ENCODE peak calls at places on chromosomes 6 and 20, in eight cellular contexts. M is CD8-positive, alpha-beta memory T cell; S is endodermal cell; J is tibial artery; N is GM23248; B is CD8-positive, alpha-beta T cell; D is SK-N-MC; T is astrocyte. G is an unnamed sample.

GRCh38 chr6:137389150-137389664 is 105.0 kb downstream of the OLIG3 start:
- DNase-seq in M (peak), S (no peak), J (peak), N (no peak), B (peak), D (peak), T (no peak), G (peak)

GRCh38 chr20:10708342-10709185 is 34.8 kb upstream of the JAG1 start:
- DNase-seq in M (no peak), S (no peak), J (no peak), N (peak), B (no peak), D (no peak), T (peak), G (no peak)

GRCh38 chr20:54180931-54181330 is 7.1 kb upstream of the CYP24A1 start:
- DNase-seq in M (no peak), S (no peak), J (no peak), N (no peak), B (no peak), D (no peak), T (no peak), G (no peak)

GRCh38 chr6:124682751-124683150 is 279.5 kb upstream of the RNF217 start:
- DNase-seq in M (no peak), S (no peak), J (no peak), N (no peak), B (no peak), D (no peak), T (no peak), G (no peak)

GRCh38 chr20:21357851-21358250 is 39.5 kb downstream of the NKX2-4 start:
- DNase-seq in M (no peak), S (no peak), J (no peak), N (no peak), B (no peak), D (no peak), T (no peak), G (no peak)

GRCh38 chr6:3561745-3562144 is 104.9 kb upstream of the SLC22A23 start:
- DNase-seq in M (no peak), S (peak), J (no peak), N (peak), B (no peak), D (no peak), T (no peak), G (no peak)

GRCh38 chr6:2850480-2851150 is 9.0 kb upstream of the SERPINB1 start:
- DNase-seq in M (no peak), S (no peak), J (no peak), N (peak), B (no peak), D (no peak), T (peak), G (no peak)

GRCh38 chr6:27582928-27583725 is 110.2 kb upstream of the ZNF184 start:
- DNase-seq in M (no peak), S (peak), J (no peak), N (peak), B (no peak), D (peak), T (peak), G (no peak)

GRCh38 chr20:34302723-34303528 is at the start of gene AHCY:
- DNase-seq in M (peak), S (peak), J (peak), N (peak), B (peak), D (peak), T (peak), G (peak)

GRCh38 chr6:149925253-149925973 is 2.5 kb upstream of the RAET1G start:
- DNase-seq in M (no peak), S (peak), J (no peak), N (peak), B (no peak), D (no peak), T (no peak), G (no peak)

GRCh38 chr6:109118337-109118736 is 23.0 kb downstream of the CEP57L1 start:
- DNase-seq in M (no peak), S (no peak), J (no peak), N (no peak), B (no peak), D (no peak), T (no peak), G (no peak)

GRCh38 chr6:134720353-134721094 is 229.4 kb downstream of the ALDH8A1 start:
- DNase-seq in M (no peak), S (no peak), J (peak), N (no peak), B (no peak), D (peak), T (no peak), G (no peak)

GRCh38 chr6:36061236-36061635 is 33.6 kb downstream of the MAPK14 start:
- DNase-seq in M (no peak), S (no peak), J (no peak), N (no peak), B (no peak), D (no peak), T (no peak), G (no peak)

GRCh38 chr6:11393713-11394627 is 143.6 kb upstream of the TMEM170B start:
- DNase-seq in M (no peak), S (no peak), J (no peak), N (peak), B (no peak), D (no peak), T (peak), G (no peak)

GRCh38 chr6:121876721-121877120 is 441.3 kb downstream of the GJA1 start:
- DNase-seq in M (no peak), S (no peak), J (no peak), N (no peak), B (no peak), D (no peak), T (no peak), G (no peak)

GRCh38 chr20:44785768-44786167 is 24.6 kb downstream of the RIMS4 start:
- DNase-seq in M (no peak), S (peak), J (no peak), N (peak), B (no peak), D (no peak), T (no peak), G (no peak)

GRCh38 chr6:88171312-88171711 is 5.2 kb upstream of the CNR1 start:
- DNase-seq in M (no peak), S (no peak), J (no peak), N (no peak), B (no peak), D (no peak), T (no peak), G (no peak)

GRCh38 chr6:20086992-20087391 is 125.3 kb downstream of the MBOAT1 start:
- DNase-seq in M (no peak), S (no peak), J (no peak), N (no peak), B (no peak), D (no peak), T (no peak), G (no peak)

GRCh38 chr6:47787620-47788497 is 6.0 kb downstream of the OPN5 start:
- DNase-seq in M (peak), S (peak), J (no peak), N (peak), B (peak), D (peak), T (peak), G (no peak)

DNA sequence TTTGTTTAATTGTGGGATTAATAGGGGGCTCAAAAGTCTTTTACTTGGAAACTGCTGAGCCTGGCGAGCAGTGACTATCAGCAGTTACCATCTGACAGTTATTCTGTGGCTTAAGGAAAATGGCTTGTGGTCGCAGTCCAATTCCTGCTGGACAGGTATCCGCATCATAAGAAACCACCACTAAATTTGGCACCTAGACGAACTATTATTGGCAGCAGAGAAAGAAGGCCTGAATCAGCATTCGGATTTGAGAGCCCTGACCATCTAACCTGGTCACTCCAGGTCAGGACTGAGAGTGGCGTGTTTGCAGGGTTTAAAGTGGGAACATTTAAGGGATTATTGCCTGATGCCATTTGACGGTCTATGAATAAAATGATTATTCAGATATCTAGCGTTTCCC is 146.4 kb downstream of the RPS12 start:
- DNase-seq in M (no peak), S (no peak), J (no peak), N (no peak), B (no peak), D (no peak), T (peak), G (no peak)
- H3K4me3 ChIP-seq in M (no peak), S (no peak), J (no peak), N (no peak), B (no peak), D (no peak), T (no peak), G (no peak)

DNA sequence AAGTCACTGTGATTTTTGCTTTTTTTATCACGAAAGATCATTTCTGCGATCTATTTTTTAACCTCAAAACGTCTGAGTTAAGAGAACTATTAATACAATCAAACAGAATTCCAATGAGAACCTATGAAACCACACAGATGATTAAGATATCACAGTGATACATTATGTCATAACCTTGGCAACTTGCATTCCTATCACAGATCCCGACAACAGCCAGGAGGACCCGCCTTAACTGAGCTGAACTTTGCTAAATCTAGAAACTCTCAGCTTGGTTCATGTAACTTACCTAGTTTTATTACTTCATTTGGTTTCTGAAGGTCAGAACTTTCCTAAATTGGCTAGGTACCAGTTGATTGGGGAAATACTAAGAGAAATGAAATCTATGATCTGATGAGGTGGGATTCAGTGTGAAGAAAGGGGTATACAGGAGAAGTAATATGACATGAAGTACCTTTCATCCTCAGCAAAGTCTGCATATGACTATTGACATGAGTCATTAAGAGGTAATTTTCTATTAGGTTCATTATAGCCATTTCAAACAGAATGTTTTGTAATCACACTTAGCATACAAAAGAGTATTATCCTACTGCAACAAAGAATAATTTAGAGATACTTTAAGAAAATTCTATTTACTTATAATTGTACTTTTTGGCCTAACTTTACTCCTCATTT is 11.2 kb downstream of the LYRM4 start:
- DNase-seq in M (no peak), S (no peak), J (no peak), N (peak), B (no peak), D (no peak), T (peak), G (no peak)
- H3K27ac ChIP-seq in M (no peak), S (no peak), J (no peak), N (no peak), B (no peak), D (no peak), T (no peak), G (no peak)

GRCh38 chr6:31874836-31875572 is 3.8 kb downstream of the SLC44A4 start:
- DNase-seq in M (no peak), S (no peak), J (no peak), N (no peak), B (no peak), D (no peak), T (no peak), G (no peak)
- H3K4me3 ChIP-seq in M (no peak), S (no peak), J (no peak), N (no peak), B (no peak), D (no peak), T (no peak), G (no peak)

DNA sequence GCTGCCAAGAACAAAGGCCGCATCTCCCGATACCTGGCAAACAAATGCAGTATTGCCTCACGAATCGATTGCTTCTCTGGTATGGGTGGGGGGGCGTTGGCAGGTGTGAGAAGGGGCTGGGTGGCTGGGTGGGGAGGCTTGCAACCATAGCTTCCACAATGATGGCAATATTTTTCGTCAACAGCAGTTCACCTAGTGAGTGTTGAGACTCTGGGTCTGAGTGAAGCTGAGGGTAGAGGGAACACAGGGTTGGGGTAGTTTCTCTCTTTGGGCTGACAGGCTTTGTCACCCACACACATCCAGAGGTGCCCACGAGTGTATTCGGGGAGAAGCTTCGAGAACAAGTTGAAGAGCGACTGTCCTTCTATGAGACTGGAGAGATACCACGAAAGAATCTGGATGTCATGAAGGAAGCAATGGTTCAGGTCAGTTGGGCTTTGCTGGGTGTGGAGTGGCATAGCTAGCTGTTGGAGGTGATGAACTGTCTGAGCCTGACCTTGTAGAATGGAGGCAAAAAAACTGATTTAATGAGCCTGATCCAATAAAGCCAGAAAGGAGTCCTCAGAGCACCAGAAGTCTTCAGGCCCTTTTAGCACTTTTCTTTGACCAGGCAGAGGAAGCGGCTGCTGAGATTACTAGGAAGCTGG is 4.2 kb downstream of the NOP56 start:
- DNase-seq in M (no peak), S (no peak), J (no peak), N (no peak), B (no peak), D (no peak), T (no peak), G (no peak)
- H3K27ac ChIP-seq in M (no peak), S (no peak), J (no peak), N (no peak), B (no peak), D (peak), T (no peak), G (no peak)

GRCh38 chr6:30113843-30114242 is 953 bp upstream of the TRIM31 start:
- DNase-seq in M (no peak), S (no peak), J (no peak), N (no peak), B (no peak), D (no peak), T (no peak), G (no peak)
- H3K4me3 ChIP-seq in M (no peak), S (no peak), J (no peak), N (no peak), B (no peak), D (no peak), T (no peak), G (no peak)

G was measured in tibial nerve.